ENCODE peak calls at places on chromosomes 1 and 21, in eight cellular contexts. P, Z, S, I, Y, L, M and D are unnamed samples.

GRCh38 chr1:9593492-9594465 is 5.1 kb downstream of the TMEM201 start:
- DNase-seq in P (no peak), Z (peak), S (peak), I (no peak), Y (peak), L (no peak), M (peak), D (peak)

GRCh38 chr1:108961198-108961597 is 2.1 kb downstream of the CLCC1 start:
- DNase-seq in P (no peak), Z (no peak), S (no peak), I (no peak), Y (no peak), L (no peak), M (no peak), D (no peak)

GRCh38 chr21:35414511-35415139 is 365.5 kb upstream of the RUNX1 start:
- DNase-seq in P (no peak), Z (no peak), S (peak), I (no peak), Y (no peak), L (no peak), M (no peak), D (no peak)

GRCh38 chr1:10530281-10530740 is 55.6 kb downstream of the PEX14 start:
- DNase-seq in P (peak), Z (no peak), S (no peak), I (no peak), Y (peak), L (no peak), M (peak), D (no peak)

GRCh38 chr1:208506812-208507211 is 262.6 kb upstream of the PLXNA2 start:
- DNase-seq in P (no peak), Z (no peak), S (no peak), I (no peak), Y (no peak), L (no peak), M (no peak), D (no peak)

GRCh38 chr1:25523512-25523911 is 19.9 kb upstream of the LDLRAP1 start:
- DNase-seq in P (no peak), Z (no peak), S (peak), I (no peak), Y (peak), L (no peak), M (no peak), D (no peak)

GRCh38 chr1:80066060-80066459 is 1059.5 kb upstream of the ADGRL4 start:
- DNase-seq in P (no peak), Z (no peak), S (no peak), I (no peak), Y (no peak), L (no peak), M (peak), D (no peak)

GRCh38 chr1:155228096-155228427 is 19.6 kb downstream of the MTX1 start:
- DNase-seq in P (no peak), Z (no peak), S (no peak), I (no peak), Y (no peak), L (no peak), M (no peak), D (no peak)

GRCh38 chr1:59952065-59952464 is 25.5 kb upstream of the CYP2J2 start:
- DNase-seq in P (no peak), Z (no peak), S (no peak), I (no peak), Y (no peak), L (no peak), M (no peak), D (no peak)

GRCh38 chr21:43866233-43866632 is 1.2 kb downstream of the AGPAT3 start:
- DNase-seq in P (no peak), Z (no peak), S (no peak), I (no peak), Y (peak), L (no peak), M (peak), D (peak)

GRCh38 chr1:106063510-106063909 is 993.0 kb upstream of the PRMT6 start:
- DNase-seq in P (no peak), Z (no peak), S (no peak), I (no peak), Y (no peak), L (no peak), M (no peak), D (no peak)

GRCh38 chr1:56820755-56821461 is 1.7 kb upstream of the FYB2 start:
- DNase-seq in P (peak), Z (no peak), S (peak), I (peak), Y (peak), L (no peak), M (peak), D (peak)

GRCh38 chr21:44425895-44426662 is 29.2 kb upstream of the LRRC3 start:
- DNase-seq in P (peak), Z (no peak), S (no peak), I (no peak), Y (no peak), L (no peak), M (no peak), D (no peak)

GRCh38 chr1:21909286-21909759 is 27.8 kb downstream of the HSPG2 start:
- DNase-seq in P (peak), Z (no peak), S (no peak), I (no peak), Y (no peak), L (no peak), M (no peak), D (no peak)

GRCh38 chr1:3601743-3602142 is 9.6 kb downstream of the MEGF6 start:
- DNase-seq in P (no peak), Z (no peak), S (no peak), I (no peak), Y (no peak), L (no peak), M (no peak), D (no peak)

GRCh38 chr1:204628868-204629267 is 56.7 kb downstream of the LRRN2 start:
- DNase-seq in P (no peak), Z (no peak), S (no peak), I (no peak), Y (no peak), L (no peak), M (no peak), D (no peak)